ENCODE peak calls at places on chromosomes 2 and 18, in nine cellular contexts. A is spleen, M is prostate gland, T is sigmoid colon, S is A549, H is heart left ventricle, F is vagina, E is stomach, R is uterus. C is an unnamed sample.
A peak's percentile ranks its signal among the peaks of the same experiment; 100 is the strongest.

GRCh38 chr2:189553689-189554088 is 26.9 kb downstream of the SLC40A1 start:
- DNase-seq in A (no peak), H (no peak), R (no peak), S (no peak), E (no peak), T (no peak), F (no peak), M (no peak), C (no peak)

GRCh38 chr2:160352492-160352891 is 141.1 kb downstream of the RBMS1 start:
- DNase-seq in T (no peak), A (no peak), E (no peak), F (no peak), S (peak; percentile 83), M (peak; percentile 17), H (no peak), R (no peak), C (no peak)

GRCh38 chr2:179264238-179265081 is at the start of gene SESTD1:
- DNase-seq in E (peak; percentile 67), H (peak; percentile 80), T (peak; percentile 85), A (peak; percentile 94), S (peak; percentile 53), F (no peak), R (peak; percentile 43), M (peak; percentile 28), C (peak; percentile 36)

GRCh38 chr18:48342125-48342524 is 67.1 kb downstream of the ZBTB7C start:
- DNase-seq in A (peak; percentile 56), H (peak; percentile 45), M (no peak), R (no peak), E (no peak), T (no peak), F (no peak), S (no peak), C (no peak)

GRCh38 chr18:10526211-10526949 is 553 bp downstream of the NAPG start:
- DNase-seq in R (no peak), M (peak; percentile 24), E (peak; percentile 55), S (peak; percentile 23), T (peak; percentile 81), A (peak; percentile 94), H (peak; percentile 76), F (no peak), C (peak; percentile 48)

GRCh38 chr18:76619342-76620315 is 124.6 kb upstream of the ZNF516 start:
- DNase-seq in R (peak; percentile 95), F (no peak), M (peak; percentile 45), S (no peak), E (peak; percentile 81), A (peak; percentile 82), H (peak; percentile 81), T (peak; percentile 86), C (no peak)

GRCh38 chr2:232951181-232951580 is 61.9 kb downstream of the NGEF start:
- DNase-seq in H (no peak), T (no peak), M (no peak), R (no peak), E (no peak), F (no peak), A (no peak), S (no peak), C (no peak)

GRCh38 chr18:51337406-51337805 is 139.9 kb upstream of the MEX3C start:
- DNase-seq in A (no peak), F (no peak), E (no peak), M (no peak), H (no peak), R (no peak), S (no peak), T (no peak), C (no peak)

GRCh38 chr2:98634406-98635092 is 26.2 kb downstream of the UNC50 start:
- DNase-seq in H (no peak), T (no peak), M (no peak), A (no peak), F (no peak), S (peak; percentile 29), R (no peak), E (no peak), C (no peak)

DNA sequence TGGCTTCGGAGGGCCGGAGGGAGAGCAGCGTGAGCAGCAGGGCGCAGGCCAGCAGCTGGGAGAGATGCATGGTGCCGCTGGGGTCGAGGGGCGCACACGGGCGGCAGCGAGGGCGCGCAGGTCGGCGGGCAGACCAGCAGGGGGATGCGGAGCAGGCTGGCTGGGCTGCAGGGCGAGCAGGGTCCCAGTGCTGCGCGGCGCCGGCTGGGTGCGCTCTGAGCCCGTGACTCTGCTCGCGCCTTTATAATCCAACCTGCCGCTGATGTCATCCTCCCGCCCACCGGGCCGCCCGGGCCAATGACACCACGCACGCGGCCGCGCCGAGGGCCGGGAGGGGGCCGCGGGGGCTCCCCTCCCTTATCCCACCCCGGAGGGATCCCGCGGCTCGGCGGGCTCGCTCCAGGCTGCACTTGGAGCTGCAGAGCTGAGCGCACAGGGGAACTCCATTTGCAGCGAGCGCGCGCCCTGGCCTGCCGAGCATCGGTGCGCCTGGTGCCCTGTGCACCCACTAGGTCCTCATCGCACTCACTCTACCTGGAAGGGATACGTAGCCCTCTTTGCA is at the start of gene NPPC:
- DNase-seq in M (peak; percentile 29), F (no peak), H (peak; percentile 62), S (peak; percentile 72), T (peak; percentile 76), R (peak; percentile 39), E (peak; percentile 34), A (peak; percentile 76), C (no peak)
- TF ChIP-seq POLR2A in M (no peak), F (no peak), H (no peak), S (peak; percentile 87), T (no peak), R (no peak), E (no peak), A (no peak), C (peak; percentile 55)

GRCh38 chr2:62201307-62201706 is 5.4 kb downstream of the B3GNT2 start:
- DNase-seq in A (no peak), H (no peak), S (no peak), R (no peak), M (no peak), T (no peak), E (no peak), F (no peak), C (no peak)

GRCh38 chr2:62200868-62201267 is 5.0 kb downstream of the B3GNT2 start:
- DNase-seq in A (no peak), R (no peak), M (no peak), H (no peak), S (no peak), F (no peak), T (no peak), E (no peak), C (no peak)

GRCh38 chr2:62202729-62203128 is 6.8 kb downstream of the B3GNT2 start:
- DNase-seq in E (no peak), S (no peak), F (no peak), R (no peak), M (no peak), A (no peak), H (no peak), T (no peak), C (no peak)

GRCh38 chr2:62203459-62203858 is 7.5 kb downstream of the B3GNT2 start:
- DNase-seq in T (no peak), A (no peak), H (no peak), E (no peak), M (no peak), S (no peak), R (no peak), F (no peak), C (no peak)

GRCh38 chr2:62202019-62202722 is 6.3 kb downstream of the B3GNT2 start:
- DNase-seq in S (no peak), A (no peak), R (no peak), H (no peak), M (no peak), F (no peak), T (no peak), E (no peak), C (no peak)
- TF ChIP-seq POLR2A in S (no peak), A (no peak), R (no peak), H (no peak), M (no peak), F (no peak), T (no peak), E (no peak), C (no peak)

DNA sequence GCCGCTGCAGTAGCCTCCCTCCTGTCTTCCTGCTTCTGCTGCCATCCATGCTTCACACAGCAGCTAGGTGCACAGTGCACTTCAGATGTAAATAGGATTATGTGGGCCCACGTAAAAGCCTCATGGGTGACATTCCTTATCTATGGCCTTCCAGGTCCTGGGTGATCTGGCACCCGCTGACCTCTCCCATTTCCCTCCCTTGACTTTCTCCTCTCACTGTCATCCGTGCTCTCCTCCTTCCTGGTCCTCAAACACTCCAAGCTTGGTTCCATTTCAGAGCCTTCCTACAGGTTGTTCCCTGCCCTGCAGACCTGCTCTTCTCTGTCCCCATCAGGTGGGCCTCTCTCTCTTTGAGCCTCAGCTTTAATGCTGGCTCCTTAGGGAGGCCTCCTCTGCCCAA is 4.0 kb upstream of the SMYD5 start:
- DNase-seq in E (no peak), A (no peak), S (no peak), F (no peak), H (no peak), M (no peak), T (no peak), R (no peak), C (no peak)
- TF ChIP-seq POLR2A in E (no peak), A (no peak), S (no peak), F (no peak), H (no peak), M (no peak), T (no peak), R (no peak), C (no peak)

GRCh38 chr2:30267161-30267568 is 35.8 kb downstream of the LBH start:
- DNase-seq in R (no peak), A (peak; percentile 76), M (no peak), H (no peak), F (no peak), S (no peak), E (no peak), T (no peak), C (no peak)
- TF ChIP-seq POLR2A in R (no peak), A (no peak), M (no peak), H (no peak), F (no peak), S (no peak), E (no peak), T (no peak), C (no peak)

GRCh38 chr2:39124000-39124769 is 3.3 kb upstream of the SOS1 start:
- DNase-seq in H (peak; percentile 95), T (peak; percentile 97), A (peak; percentile 100), R (peak; percentile 92), F (peak; percentile 96), M (peak; percentile 94), S (peak; percentile 99), E (peak; percentile 97), C (peak; percentile 94)
- TF ChIP-seq POLR2A in H (no peak), T (peak; percentile 83), A (peak; percentile 16), R (peak; percentile 83), F (peak; percentile 65), M (peak; percentile 88), S (peak; percentile 77), E (peak; percentile 68), C (peak; percentile 67)

C was measured in H54.